ENCODE peak calls at places on chromosome 20, in five cellular contexts. One of them, this sample, is unnamed.

GRCh38 chr20:3165473-3166337 is 6.0 kb upstream of the FASTKD5 start:
- DNase-seq in A549: no peak
- DNase-seq in bronchial epithelial cell: no peak
- DNase-seq in lung: no peak
- DNase-seq in IMR-90: peak
- DNase-seq in this sample: no peak

GRCh38 chr20:62688855-62689460 is 19.7 kb upstream of the NTSR1 start:
- DNase-seq in A549: peak
- DNase-seq in bronchial epithelial cell: no peak
- DNase-seq in lung: no peak
- DNase-seq in IMR-90: peak
- DNase-seq in this sample: no peak

GRCh38 chr20:17612287-17612974 is 42.6 kb downstream of the DSTN start:
- DNase-seq in A549: peak
- DNase-seq in bronchial epithelial cell: peak
- DNase-seq in lung: no peak
- DNase-seq in IMR-90: peak
- DNase-seq in this sample: no peak

GRCh38 chr20:11153819-11154218 is 480.0 kb upstream of the JAG1 start:
- DNase-seq in A549: peak
- DNase-seq in bronchial epithelial cell: no peak
- DNase-seq in lung: no peak
- DNase-seq in IMR-90: peak
- DNase-seq in this sample: no peak

GRCh38 chr20:36145877-36146707 is 8.4 kb upstream of the EPB41L1 start:
- DNase-seq in A549: no peak
- DNase-seq in bronchial epithelial cell: no peak
- DNase-seq in lung: no peak
- DNase-seq in IMR-90: peak
- DNase-seq in this sample: no peak

GRCh38 chr20:24658920-24659660 is 189.7 kb downstream of the SYNDIG1 start:
- DNase-seq in A549: no peak
- DNase-seq in bronchial epithelial cell: no peak
- DNase-seq in lung: no peak
- DNase-seq in IMR-90: no peak
- DNase-seq in this sample: no peak

GRCh38 chr20:53032021-53033001 is 60.2 kb downstream of the TSHZ2 start:
- DNase-seq in A549: no peak
- DNase-seq in bronchial epithelial cell: peak
- DNase-seq in lung: peak
- DNase-seq in IMR-90: peak
- DNase-seq in this sample: no peak

GRCh38 chr20:12049125-12049524 is 131.4 kb downstream of the BTBD3 start:
- DNase-seq in A549: no peak
- DNase-seq in bronchial epithelial cell: peak
- DNase-seq in lung: no peak
- DNase-seq in IMR-90: peak
- DNase-seq in this sample: peak

GRCh38 chr20:14992961-14993360 is 655.5 kb upstream of the FLRT3 start:
- DNase-seq in A549: no peak
- DNase-seq in bronchial epithelial cell: peak
- DNase-seq in lung: no peak
- DNase-seq in IMR-90: no peak
- DNase-seq in this sample: peak

GRCh38 chr20:18637296-18637695 is 49.4 kb downstream of the DTD1 start:
- DNase-seq in A549: no peak
- DNase-seq in bronchial epithelial cell: no peak
- DNase-seq in lung: no peak
- DNase-seq in IMR-90: no peak
- DNase-seq in this sample: no peak

GRCh38 chr20:45301824-45302251 is 4.8 kb upstream of the RBPJL start:
- DNase-seq in A549: no peak
- DNase-seq in bronchial epithelial cell: no peak
- DNase-seq in lung: no peak
- DNase-seq in IMR-90: no peak
- DNase-seq in this sample: no peak

GRCh38 chr20:1001116-1001515 is 995 bp downstream of the RSPO4 start:
- DNase-seq in A549: no peak
- DNase-seq in bronchial epithelial cell: no peak
- DNase-seq in lung: no peak
- DNase-seq in IMR-90: no peak
- DNase-seq in this sample: no peak
- H3K4me3 ChIP-seq in A549: no peak
- H3K4me3 ChIP-seq in bronchial epithelial cell: no peak
- H3K4me3 ChIP-seq in lung: no peak
- H3K4me3 ChIP-seq in IMR-90: no peak
- H3K4me3 ChIP-seq in this sample: no peak

GRCh38 chr20:23365390-23366165 is 3.6 kb downstream of the GZF1 start:
- DNase-seq in A549: no peak
- DNase-seq in bronchial epithelial cell: no peak
- DNase-seq in lung: no peak
- DNase-seq in IMR-90: no peak
- DNase-seq in this sample: no peak
- TF ChIP-seq CTCF in A549: no peak
- TF ChIP-seq CTCF in bronchial epithelial cell: no peak
- TF ChIP-seq CTCF in lung: no peak
- TF ChIP-seq CTCF in IMR-90: no peak
- TF ChIP-seq CTCF in this sample: no peak

GRCh38 chr20:63783970-63784369 is 44.4 kb downstream of the SLC2A4RG start:
- DNase-seq in A549: no peak
- DNase-seq in bronchial epithelial cell: no peak
- DNase-seq in lung: no peak
- DNase-seq in IMR-90: no peak
- DNase-seq in this sample: no peak
- H3K4me3 ChIP-seq in A549: no peak
- H3K4me3 ChIP-seq in bronchial epithelial cell: no peak
- H3K4me3 ChIP-seq in lung: no peak
- H3K4me3 ChIP-seq in IMR-90: no peak
- H3K4me3 ChIP-seq in this sample: no peak

GRCh38 chr20:56249244-56249955 is 868 bp downstream of the MC3R start:
- DNase-seq in A549: peak
- DNase-seq in bronchial epithelial cell: no peak
- DNase-seq in lung: no peak
- DNase-seq in IMR-90: no peak
- DNase-seq in this sample: no peak
- TF ChIP-seq CTCF in A549: peak
- TF ChIP-seq CTCF in bronchial epithelial cell: peak
- TF ChIP-seq CTCF in lung: no peak
- TF ChIP-seq CTCF in IMR-90: peak
- TF ChIP-seq CTCF in this sample: peak

GRCh38 chr20:33569290-33570094 is 79.6 kb downstream of the CBFA2T2 start:
- DNase-seq in A549: no peak
- DNase-seq in bronchial epithelial cell: peak
- DNase-seq in lung: no peak
- DNase-seq in IMR-90: no peak
- DNase-seq in this sample: no peak
- H3K4me3 ChIP-seq in A549: no peak
- H3K4me3 ChIP-seq in bronchial epithelial cell: no peak
- H3K4me3 ChIP-seq in lung: no peak
- H3K4me3 ChIP-seq in IMR-90: no peak
- H3K4me3 ChIP-seq in this sample: no peak

GRCh38 chr20:57947421-57948176 is 237.8 kb upstream of the PMEPA1 start:
- DNase-seq in A549: no peak
- DNase-seq in bronchial epithelial cell: no peak
- DNase-seq in lung: no peak
- DNase-seq in IMR-90: peak
- DNase-seq in this sample: peak
- TF ChIP-seq CTCF in A549: no peak
- TF ChIP-seq CTCF in bronchial epithelial cell: no peak
- TF ChIP-seq CTCF in lung: no peak
- TF ChIP-seq CTCF in IMR-90: no peak
- TF ChIP-seq CTCF in this sample: peak

GRCh38 chr20:37385659-37386504 is 39.9 kb downstream of the SRC start:
- DNase-seq in A549: no peak
- DNase-seq in bronchial epithelial cell: no peak
- DNase-seq in lung: no peak
- DNase-seq in IMR-90: no peak
- DNase-seq in this sample: no peak

GRCh38 chr20:37383229-37383989 is 37.5 kb downstream of the SRC start:
- DNase-seq in A549: peak
- DNase-seq in bronchial epithelial cell: peak
- DNase-seq in lung: no peak
- DNase-seq in IMR-90: peak
- DNase-seq in this sample: no peak

GRCh38 chr20:37385176-37385575 is 39.2 kb downstream of the SRC start:
- DNase-seq in A549: no peak
- DNase-seq in bronchial epithelial cell: no peak
- DNase-seq in lung: no peak
- DNase-seq in IMR-90: no peak
- DNase-seq in this sample: no peak

GRCh38 chr20:37386505-37387201 is 40.7 kb downstream of the SRC start:
- DNase-seq in A549: peak
- DNase-seq in bronchial epithelial cell: no peak
- DNase-seq in lung: no peak
- DNase-seq in IMR-90: no peak
- DNase-seq in this sample: no peak

DNA sequence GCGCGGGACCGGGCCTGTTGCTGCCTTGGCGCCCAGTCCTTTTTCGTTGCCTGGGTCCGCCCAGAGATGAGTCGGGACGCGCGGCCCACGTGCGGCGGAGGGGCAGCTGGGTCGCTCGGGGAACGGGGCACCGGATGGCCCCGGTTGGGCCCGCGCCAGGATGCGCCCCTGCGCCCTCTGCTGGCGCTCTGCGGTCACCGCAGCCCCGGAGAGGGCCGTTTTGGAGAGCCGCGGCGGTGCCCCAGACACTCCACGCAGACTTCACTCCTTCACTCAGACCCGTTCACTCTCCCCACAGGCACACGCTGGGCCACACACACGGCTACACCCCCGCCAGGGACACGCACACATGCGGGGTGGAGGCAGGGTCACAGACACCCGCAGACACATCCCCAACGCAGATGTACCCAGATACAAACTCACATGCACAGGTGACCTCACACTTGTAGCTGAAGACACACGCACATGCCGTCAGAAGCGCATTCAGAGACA is 38.8 kb downstream of the SRC start:
- DNase-seq in A549: peak
- DNase-seq in bronchial epithelial cell: no peak
- DNase-seq in lung: peak
- DNase-seq in IMR-90: peak
- DNase-seq in this sample: no peak
- H3K4me3 ChIP-seq in A549: peak
- H3K4me3 ChIP-seq in bronchial epithelial cell: no peak
- H3K4me3 ChIP-seq in lung: peak
- H3K4me3 ChIP-seq in IMR-90: no peak
- H3K4me3 ChIP-seq in this sample: peak

GRCh38 chr20:1299522-1299921 is 29.4 kb downstream of the SDCBP2 start:
- DNase-seq in A549: peak
- DNase-seq in bronchial epithelial cell: no peak
- DNase-seq in lung: no peak
- DNase-seq in IMR-90: no peak
- DNase-seq in this sample: no peak
- TF ChIP-seq CTCF in A549: no peak
- TF ChIP-seq CTCF in bronchial epithelial cell: peak
- TF ChIP-seq CTCF in lung: no peak
- TF ChIP-seq CTCF in IMR-90: no peak
- TF ChIP-seq CTCF in this sample: peak